ENCODE peak calls at places on chromosomes 4 and X, in nine cellular contexts. C is CD8-positive, alpha-beta T cell; A is lower lobe of right lung; Y is HL-60; P is fibroblast of lung; I is psoas muscle; V is keratinocyte; J is mammary epithelial cell; X is suprapubic skin. F is an unnamed sample.

GRCh38 chr4:185993328-185993973 is 75.5 kb upstream of the TLR3 start:
- DNase-seq in Y (no peak), C (no peak), P (no peak), A (no peak), X (no peak), V (no peak), J (no peak), I (no peak), F (no peak)

GRCh38 chr4:138259801-138260200 is 17.7 kb upstream of the SLC7A11 start:
- DNase-seq in P (peak; percentile 82), V (peak; percentile 90), A (no peak), X (no peak), I (no peak), C (no peak), J (peak; percentile 84), Y (no peak), F (no peak)

GRCh38 chr4:97627785-97628184 is 515.5 kb downstream of the STPG2 start:
- DNase-seq in I (no peak), Y (no peak), P (no peak), J (no peak), C (no peak), V (no peak), X (no peak), A (no peak), F (no peak)

GRCh38 chr4:158782539-158783360 is 13.9 kb downstream of the FNIP2 start:
- DNase-seq in A (no peak), V (no peak), P (peak; percentile 68), I (no peak), Y (no peak), C (no peak), X (no peak), J (peak; percentile 57), F (no peak)

GRCh38 chr4:7824218-7824617 is 115.4 kb downstream of the AFAP1 start:
- DNase-seq in C (no peak), A (no peak), P (peak; percentile 55), J (no peak), V (no peak), Y (no peak), I (no peak), X (no peak), F (no peak)

GRCh38 chr4:112895785-112896184 is 153.7 kb upstream of the ANK2 start:
- DNase-seq in J (peak; percentile 61), X (no peak), I (no peak), V (peak; percentile 1), Y (no peak), C (no peak), P (peak; percentile 66), A (no peak), F (no peak)

GRCh38 chr4:29002151-29002550 is 1718.0 kb upstream of the PCDH7 start:
- DNase-seq in X (no peak), V (no peak), P (no peak), C (no peak), A (no peak), Y (no peak), J (no peak), I (no peak), F (no peak)

GRCh38 chr4:32775049-32775448 is 2054.9 kb downstream of the PCDH7 start:
- DNase-seq in X (no peak), A (no peak), I (no peak), J (no peak), Y (peak; percentile 5), P (peak; percentile 0), V (no peak), C (no peak), F (no peak)

GRCh38 chrX:48558270-48558669 is 16.0 kb upstream of the RBM3 start:
- DNase-seq in Y (no peak), P (peak; percentile 87), X (no peak), I (no peak), A (no peak), J (peak; percentile 87), V (peak; percentile 69), C (no peak), F (peak; percentile 39)

GRCh38 chr4:107213410-107213809 is 177.3 kb upstream of the DKK2 start:
- DNase-seq in P (peak; percentile 36), I (no peak), X (no peak), Y (no peak), C (no peak), J (no peak), V (no peak), A (no peak), F (peak; percentile 35)

GRCh38 chr4:107212565-107212964 is 176.5 kb upstream of the DKK2 start:
- DNase-seq in A (no peak), I (no peak), V (no peak), Y (no peak), C (no peak), J (no peak), P (peak; percentile 6), X (no peak), F (no peak)

GRCh38 chr4:107213880-107214279 is 177.8 kb upstream of the DKK2 start:
- DNase-seq in P (peak; percentile 51), I (no peak), A (no peak), J (no peak), V (no peak), C (no peak), Y (no peak), X (no peak), F (no peak)

GRCh38 chr4:107215222-107215621 is 179.1 kb upstream of the DKK2 start:
- DNase-seq in C (no peak), J (no peak), V (no peak), P (no peak), X (no peak), I (no peak), Y (no peak), A (no peak), F (no peak)

GRCh38 chr4:107210450-107211239 is 174.5 kb upstream of the DKK2 start:
- DNase-seq in J (peak; percentile 47), C (no peak), V (peak; percentile 2), P (peak; percentile 29), A (no peak), X (no peak), I (no peak), Y (no peak), F (no peak)
- H3K4me3 ChIP-seq in J (peak overlapping the region; percentile 34), C (no peak overlapping the region), V (no peak overlapping the region), P (peak overlapping the region; percentile 64), A (peak overlapping the region; percentile 42), X (peak overlapping the region; percentile 3), I (peak overlapping the region; percentile 32), Y (no peak overlapping the region), F (peak overlapping the region; percentile 43)

GRCh38 chr4:155799794-155800123 is 40.9 kb downstream of the GUCY1B1 start:
- DNase-seq in I (no peak), C (no peak), J (no peak), P (no peak), A (no peak), Y (no peak), X (no peak), V (no peak), F (no peak)
- TF ChIP-seq CTCF in I (no peak), C (no peak), J (no peak), P (no peak), A (no peak), Y (no peak), X (no peak), V (no peak), F (no peak)

DNA sequence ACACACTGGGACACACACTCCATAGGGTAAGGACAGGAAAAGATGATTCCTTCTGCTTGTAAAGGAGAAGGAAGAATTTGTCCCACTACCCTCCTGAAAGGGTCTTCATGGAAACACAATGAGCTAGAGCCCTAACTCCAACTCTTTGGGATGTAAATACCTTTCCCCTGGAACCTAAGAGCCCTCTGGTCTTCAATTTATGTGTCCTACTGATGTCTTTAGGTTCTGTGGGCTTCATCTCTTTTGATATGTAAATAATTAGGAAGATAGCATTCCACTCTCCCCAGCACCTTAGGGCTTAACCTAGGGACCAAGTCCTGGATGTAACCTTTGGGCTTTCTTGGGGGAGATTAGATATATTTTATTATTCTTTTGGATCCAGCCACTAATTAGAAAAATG is 38.3 kb downstream of the PF4 start:
- DNase-seq in C (no peak), I (no peak), P (no peak), J (no peak), X (no peak), V (no peak), A (no peak), Y (no peak), F (no peak)
- H3K27me3 ChIP-seq in C (peaks cover 3% of the 10 kb centered on the region), I (peaks cover 6% of the 10 kb centered on the region), P (peaks cover 8% of the 10 kb centered on the region), J (no peaks in the 10 kb centered on the region), X (peaks cover 58% of the 10 kb centered on the region), V (peaks cover 3% of the 10 kb centered on the region), A (peaks cover 18% of the 10 kb centered on the region), Y (no peaks in the 10 kb centered on the region), F (peaks cover 20% of the 10 kb centered on the region)

DNA sequence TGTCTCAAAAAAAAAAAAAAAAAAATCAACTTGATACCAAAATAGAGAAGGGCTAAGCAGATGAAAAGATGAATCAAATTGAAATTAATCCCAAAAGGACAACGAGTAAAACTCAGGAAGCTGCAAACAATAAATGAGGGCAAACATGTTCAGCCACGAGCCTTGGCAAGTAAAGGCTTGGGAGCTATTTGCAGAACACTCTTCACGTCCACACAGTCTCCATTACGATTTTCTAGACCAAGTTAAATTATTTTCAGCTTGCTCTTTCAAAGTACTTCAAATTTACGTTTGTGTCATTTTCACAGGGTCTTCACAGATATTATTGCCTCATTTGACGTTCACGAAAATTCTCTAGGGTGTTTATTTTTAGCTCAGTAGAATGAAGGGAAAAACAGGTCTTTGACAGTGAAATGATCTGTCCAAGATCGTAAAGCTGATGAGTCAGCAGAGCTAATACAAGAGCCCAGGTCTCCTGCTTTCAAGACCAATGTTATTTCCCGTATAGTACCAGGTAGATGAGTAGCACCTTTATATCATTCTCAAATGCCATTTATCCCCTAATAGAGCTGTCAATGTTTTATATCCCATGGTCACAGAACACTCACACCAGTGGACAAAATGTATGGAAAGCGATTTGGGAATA is 20.9 kb downstream of the KLB start:
- DNase-seq in P (no peak), J (peak; percentile 8), A (no peak), V (no peak), C (no peak), I (no peak), X (no peak), Y (no peak), F (no peak)
- H3K4me3 ChIP-seq in P (no peak overlapping the region), J (no peak overlapping the region), A (no peak overlapping the region), V (peak overlapping the region; percentile 12), C (no peak overlapping the region), I (no peak overlapping the region), X (no peak overlapping the region), Y (no peak overlapping the region), F (no peak overlapping the region)